ENCODE peak calls at places on chromosomes 1 and 21, in six cellular contexts. One of them, this sample, is unnamed.

GRCh38 chr1:243944429-243945160 is 94.6 kb upstream of the AKT3 start:
- DNase-seq in COLO829: no peak
- DNase-seq in GM18507: no peak
- DNase-seq in HTR-8/SVneo: no peak
- DNase-seq in epithelial cell of esophagus: peak
- DNase-seq in GM12865: peak
- DNase-seq in this sample: peak

GRCh38 chr1:37858931-37859506 is 373 bp downstream of the MTF1 start:
- DNase-seq in GM12865: no peak
- DNase-seq in GM18507: no peak
- DNase-seq in HTR-8/SVneo: no peak
- DNase-seq in epithelial cell of esophagus: no peak
- DNase-seq in COLO829: no peak
- DNase-seq in this sample: peak

GRCh38 chr1:44634790-44635189 is 39.5 kb downstream of the TMEM53 start:
- DNase-seq in GM18507: no peak
- DNase-seq in COLO829: no peak
- DNase-seq in epithelial cell of esophagus: no peak
- DNase-seq in GM12865: no peak
- DNase-seq in HTR-8/SVneo: no peak
- DNase-seq in this sample: no peak

GRCh38 chr1:156516821-156517220 is 16.2 kb upstream of the MEF2D start:
- DNase-seq in COLO829: no peak
- DNase-seq in epithelial cell of esophagus: no peak
- DNase-seq in GM12865: no peak
- DNase-seq in GM18507: no peak
- DNase-seq in HTR-8/SVneo: no peak
- DNase-seq in this sample: no peak

GRCh38 chr1:87805661-87806376 is 477.1 kb downstream of the LMO4 start:
- DNase-seq in HTR-8/SVneo: peak
- DNase-seq in epithelial cell of esophagus: peak
- DNase-seq in COLO829: no peak
- DNase-seq in GM12865: no peak
- DNase-seq in GM18507: no peak
- DNase-seq in this sample: peak

GRCh38 chr21:25243809-25244208 is 363.5 kb downstream of the MRPL39 start:
- DNase-seq in COLO829: no peak
- DNase-seq in GM12865: no peak
- DNase-seq in HTR-8/SVneo: no peak
- DNase-seq in epithelial cell of esophagus: no peak
- DNase-seq in GM18507: no peak
- DNase-seq in this sample: no peak

GRCh38 chr1:204323887-204324286 is 35.8 kb downstream of the PLEKHA6 start:
- DNase-seq in COLO829: no peak
- DNase-seq in GM18507: no peak
- DNase-seq in GM12865: no peak
- DNase-seq in epithelial cell of esophagus: peak
- DNase-seq in HTR-8/SVneo: peak
- DNase-seq in this sample: peak

GRCh38 chr1:115118596-115118995 is 29.3 kb upstream of the TSPAN2 start:
- DNase-seq in GM12865: no peak
- DNase-seq in HTR-8/SVneo: no peak
- DNase-seq in epithelial cell of esophagus: peak
- DNase-seq in COLO829: no peak
- DNase-seq in GM18507: no peak
- DNase-seq in this sample: peak

GRCh38 chr1:174352117-174352516 is 95.6 kb upstream of the GPR52 start:
- DNase-seq in GM12865: no peak
- DNase-seq in COLO829: no peak
- DNase-seq in epithelial cell of esophagus: peak
- DNase-seq in GM18507: no peak
- DNase-seq in HTR-8/SVneo: no peak
- DNase-seq in this sample: peak

GRCh38 chr21:41845310-41846032 is 33.7 kb downstream of the PRDM15 start:
- DNase-seq in epithelial cell of esophagus: no peak
- DNase-seq in GM18507: no peak
- DNase-seq in GM12865: no peak
- DNase-seq in COLO829: no peak
- DNase-seq in HTR-8/SVneo: no peak
- DNase-seq in this sample: no peak

GRCh38 chr1:224544276-224544675 is 71.8 kb upstream of the CNIH3 start:
- DNase-seq in GM18507: no peak
- DNase-seq in GM12865: no peak
- DNase-seq in HTR-8/SVneo: no peak
- DNase-seq in epithelial cell of esophagus: no peak
- DNase-seq in COLO829: no peak
- DNase-seq in this sample: peak

GRCh38 chr1:169364948-169365347 is 2.6 kb downstream of the NME7 start:
- DNase-seq in GM18507: no peak
- DNase-seq in epithelial cell of esophagus: peak
- DNase-seq in HTR-8/SVneo: no peak
- DNase-seq in COLO829: no peak
- DNase-seq in GM12865: no peak
- DNase-seq in this sample: peak

GRCh38 chr1:31759266-31760023 is 4.7 kb downstream of the ADGRB2 start:
- DNase-seq in epithelial cell of esophagus: no peak
- DNase-seq in GM12865: no peak
- DNase-seq in COLO829: no peak
- DNase-seq in GM18507: no peak
- DNase-seq in HTR-8/SVneo: no peak
- DNase-seq in this sample: no peak

GRCh38 chr1:206490643-206491421 is 16.5 kb upstream of the RASSF5 start:
- DNase-seq in COLO829: no peak
- DNase-seq in GM12865: no peak
- DNase-seq in HTR-8/SVneo: no peak
- DNase-seq in epithelial cell of esophagus: no peak
- DNase-seq in GM18507: no peak
- DNase-seq in this sample: no peak

GRCh38 chr1:40774266-40774998 is 9.2 kb upstream of the KCNQ4 start:
- DNase-seq in GM18507: no peak
- DNase-seq in COLO829: no peak
- DNase-seq in HTR-8/SVneo: peak
- DNase-seq in epithelial cell of esophagus: peak
- DNase-seq in GM12865: peak
- DNase-seq in this sample: peak

GRCh38 chr1:65001238-65001792 is 35.0 kb upstream of the JAK1 start:
- DNase-seq in GM12865: peak
- DNase-seq in HTR-8/SVneo: peak
- DNase-seq in GM18507: no peak
- DNase-seq in epithelial cell of esophagus: no peak
- DNase-seq in COLO829: no peak
- DNase-seq in this sample: peak